ENCODE peak calls at places on chromosomes 3 and 15, in five cellular contexts. A, V, I, R and E are unnamed samples.

GRCh38 chr3:49553320-49553689 is 972 bp upstream of the BSN start:
- DNase-seq in A (no peak), V (no peak), I (no peak), R (no peak), E (no peak)

GRCh38 chr15:59437777-59438574 is at the start of gene FAM81A:
- DNase-seq in I (peak; percentile 57), V (peak; percentile 81), A (peak; percentile 83), R (peak; percentile 94), E (peak; percentile 66)

GRCh38 chr3:77947671-77948070 is 907.8 kb downstream of the ROBO2 start:
- DNase-seq in R (no peak), I (no peak), A (no peak), V (no peak), E (no peak)

GRCh38 chr3:195169011-195169410 is 101.9 kb downstream of the XXYLT1 start:
- DNase-seq in I (no peak), A (peak; percentile 33), V (no peak), R (no peak), E (no peak)

GRCh38 chr3:184734903-184735630 is 23.2 kb upstream of the MAGEF1 start:
- DNase-seq in A (peak; percentile 48), V (no peak), R (no peak), I (peak; percentile 9), E (no peak)

GRCh38 chr3:33030246-33030645 is 66.7 kb downstream of the GLB1 start:
- DNase-seq in V (no peak), A (no peak), I (no peak), R (no peak), E (no peak)

GRCh38 chr3:128780438-128780837 is 54.5 kb downstream of the RAB7A start:
- DNase-seq in V (no peak), A (no peak), R (no peak), I (no peak), E (no peak)

GRCh38 chr3:75983609-75984290 is 198.4 kb upstream of the ZNF717 start:
- DNase-seq in R (no peak), A (no peak), I (no peak), V (no peak), E (no peak)

GRCh38 chr3:74066456-74066855 is 441.7 kb upstream of the PDZRN3 start:
- DNase-seq in V (no peak), I (no peak), R (no peak), A (peak; percentile 50), E (no peak)

GRCh38 chr3:37896775-37897174 is 35.1 kb downstream of the CTDSPL start:
- DNase-seq in V (no peak), R (no peak), I (no peak), A (no peak), E (no peak)

GRCh38 chr15:55894406-55894965 is 98.9 kb downstream of the NEDD4 start:
- DNase-seq in I (no peak), A (no peak), R (no peak), V (no peak), E (no peak)

GRCh38 chr3:153927107-153927506 is 194.1 kb upstream of the ARHGEF26 start:
- DNase-seq in I (no peak), V (peak; percentile 17), A (no peak), R (no peak), E (no peak)

GRCh38 chr3:186241910-186242821 is 119.9 kb downstream of the DGKG start:
- DNase-seq in V (peak; percentile 78), R (peak; percentile 84), A (peak; percentile 94), I (no peak), E (peak; percentile 75)

GRCh38 chr3:144763878-144764454 is 792.3 kb downstream of the DIPK2A start:
- DNase-seq in V (no peak), A (no peak), I (no peak), R (no peak), E (no peak)

GRCh38 chr15:101528108-101528916 is 38.8 kb upstream of the PCSK6 start:
- DNase-seq in V (no peak), I (no peak), A (no peak), R (peak; percentile 79), E (no peak)

GRCh38 chr3:45878124-45878523 is 8.2 kb upstream of the CCR9 start:
- DNase-seq in R (no peak), A (no peak), V (no peak), I (no peak), E (no peak)

GRCh38 chr3:18445421-18446066 is 20.4 kb upstream of the SATB1 start:
- DNase-seq in I (no peak), V (no peak), R (no peak), A (peak; percentile 57), E (no peak)

GRCh38 chr15:88274534-88275460 is 18.3 kb upstream of the NTRK3 start:
- DNase-seq in R (peak; percentile 57), V (peak; percentile 68), I (no peak), A (peak; percentile 94), E (peak; percentile 85)

GRCh38 chr3:149572796-149573414 is 84.9 kb downstream of the WWTR1 start:
- DNase-seq in R (peak; percentile 41), I (no peak), A (no peak), V (no peak), E (no peak)

GRCh38 chr15:92681141-92681622 is 25.6 kb upstream of the FAM174B start:
- DNase-seq in V (no peak), I (no peak), A (peak; percentile 21), R (no peak), E (no peak)

GRCh38 chr3:161254861-161255260 is 33.8 kb downstream of the NMD3 start:
- DNase-seq in V (no peak), R (no peak), I (no peak), A (no peak), E (no peak)

GRCh38 chr3:133588784-133589465 is 15.4 kb downstream of the CDV3 start:
- DNase-seq in A (no peak), V (no peak), I (no peak), R (no peak), E (no peak)

GRCh38 chr3:23308986-23309625 is 106.0 kb downstream of the UBE2E2 start:
- DNase-seq in V (no peak), R (no peak), I (no peak), A (no peak), E (no peak)

GRCh38 chr15:59170295-59170881 is 36.3 kb upstream of the LDHAL6B start:
- DNase-seq in I (peak; percentile 89), R (no peak), V (no peak), A (peak; percentile 75), E (peak; percentile 9)

GRCh38 chr3:134308350-134308891 is 57.8 kb upstream of the RYK start:
- DNase-seq in A (peak; percentile 97), R (peak; percentile 85), V (peak; percentile 72), I (peak; percentile 87), E (peak; percentile 51)

GRCh38 chr15:74461847-74462511 is 1.0 kb upstream of the UBL7 start:
- DNase-seq in V (no peak), R (no peak), I (no peak), A (no peak), E (no peak)

GRCh38 chr3:105878061-105878460 is 9.2 kb upstream of the CBLB start:
- DNase-seq in A (no peak), I (no peak), R (no peak), V (no peak), E (no peak)

DNA sequence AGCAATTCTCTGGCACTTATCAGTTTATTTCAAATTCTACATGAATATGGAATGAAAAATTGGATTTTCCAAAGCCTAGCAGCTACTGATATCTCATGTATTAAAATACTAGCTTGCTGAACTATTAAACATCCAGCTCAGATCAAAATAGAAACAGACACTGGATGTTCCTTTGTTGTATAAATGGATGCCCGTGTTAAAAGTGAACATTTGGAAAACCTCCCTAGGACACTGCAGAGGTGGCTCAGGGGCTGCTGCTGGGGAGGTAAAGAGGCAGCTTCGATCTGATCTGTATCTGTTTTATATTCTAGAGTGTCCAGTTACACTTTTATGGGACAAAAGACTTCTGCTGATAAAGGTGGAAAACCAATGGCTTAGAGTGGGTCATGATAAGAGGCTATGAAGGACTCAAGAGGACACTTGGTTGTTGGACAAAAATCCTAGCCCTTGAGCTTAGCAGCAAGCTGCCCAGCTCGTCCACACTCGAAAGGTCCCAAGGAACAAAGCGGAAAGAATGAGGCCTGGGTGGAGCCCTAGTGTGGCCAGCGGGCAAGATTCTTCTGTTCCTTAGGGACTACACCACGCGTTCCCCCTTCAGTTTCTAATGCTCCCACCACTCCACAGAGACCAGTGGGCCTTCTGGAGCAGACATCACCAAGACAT is 9.9 kb downstream of the MESD start:
- DNase-seq in V (no peak), A (no peak), R (no peak), I (no peak), E (no peak)
- H3K27ac ChIP-seq in V (peak overlapping the region; percentile 61), A (no peak overlapping the region), R (no peak overlapping the region), I (no peak overlapping the region), E (no peak overlapping the region)

GRCh38 chr15:96804754-96805153 is 474.3 kb downstream of the NR2F2 start:
- DNase-seq in A (no peak), I (no peak), R (no peak), V (no peak), E (no peak)

GRCh38 chr15:96802870-96803269 is 472.4 kb downstream of the NR2F2 start:
- DNase-seq in I (no peak), A (no peak), V (no peak), R (no peak), E (no peak)

DNA sequence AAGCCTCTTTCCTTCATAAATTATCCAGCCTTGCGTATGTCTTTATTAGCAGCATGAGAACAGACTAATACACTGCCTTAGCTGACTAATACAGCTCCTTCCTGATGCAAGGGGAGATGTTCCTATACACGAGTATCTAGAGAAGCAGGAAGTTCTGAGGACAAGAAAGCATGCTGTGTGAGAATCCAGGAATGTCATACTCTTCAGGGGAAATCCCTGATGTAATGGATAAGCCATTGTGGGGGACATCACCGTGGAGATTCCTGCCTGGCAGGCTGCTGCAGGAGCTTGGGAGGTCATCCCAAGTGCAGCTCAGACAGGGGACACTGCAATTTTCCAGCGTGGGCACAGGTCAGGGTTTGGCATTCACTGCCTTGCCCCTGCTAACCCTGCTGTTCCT is 476.9 kb downstream of the NR2F2 start:
- DNase-seq in R (no peak), V (no peak), I (no peak), A (no peak), E (no peak)
- H3K27ac ChIP-seq in R (no peak overlapping the region), V (no peak overlapping the region), I (no peak overlapping the region), A (no peak overlapping the region), E (no peak overlapping the region)

DNA sequence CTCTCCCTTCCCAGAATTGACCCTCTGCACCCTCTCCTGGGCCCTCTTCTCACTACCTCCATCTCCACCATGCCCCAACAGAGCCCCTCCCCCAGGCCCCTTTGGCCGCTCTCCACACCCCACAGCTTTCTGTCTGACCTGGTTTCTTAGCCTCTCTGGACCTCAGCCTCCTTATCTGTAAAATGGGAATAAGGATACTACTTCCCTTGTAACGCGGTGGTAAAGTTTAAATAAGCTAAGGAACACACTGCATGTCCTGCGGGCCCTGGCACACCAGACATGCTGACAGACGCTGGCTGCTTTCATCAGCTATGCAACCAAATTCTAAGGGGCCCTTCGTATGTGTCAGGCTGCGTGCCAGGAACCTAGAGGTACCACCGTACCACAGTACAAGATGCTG is 841 bp upstream of the SLC51A start:
- DNase-seq in R (no peak), V (no peak), I (no peak), A (no peak), E (no peak)
- H3K27ac ChIP-seq in R (no peak overlapping the region), V (no peak overlapping the region), I (no peak overlapping the region), A (no peak overlapping the region), E (no peak overlapping the region)

GRCh38 chr3:11436775-11437174 is 164.6 kb downstream of the ATG7 start:
- DNase-seq in A (no peak), V (no peak), R (no peak), I (no peak), E (no peak)

GRCh38 chr3:11431319-11431718 is 159.1 kb downstream of the ATG7 start:
- DNase-seq in A (no peak), I (no peak), R (no peak), V (no peak), E (no peak)

GRCh38 chr3:11435420-11435819 is 163.2 kb downstream of the ATG7 start:
- DNase-seq in V (no peak), A (no peak), R (no peak), I (no peak), E (no peak)

GRCh38 chr3:11434697-11435096 is 162.5 kb downstream of the ATG7 start:
- DNase-seq in I (no peak), R (no peak), V (no peak), A (no peak), E (no peak)

GRCh38 chr3:11434017-11434526 is 161.9 kb downstream of the ATG7 start:
- DNase-seq in A (no peak), V (no peak), I (no peak), R (peak; percentile 63), E (peak; percentile 26)
- H3K27ac ChIP-seq in A (no peak overlapping the region), V (no peak overlapping the region), I (peak overlapping the region; percentile 79), R (peak overlapping the region; percentile 68), E (peak overlapping the region; percentile 94)